ENCODE peak calls at places on chromosome 2, in eight cellular contexts. M is kidney tubule cell; V is activated effector memory CD4-positive, alpha-beta T cell treated with anti-CD3 and anti-CD28 coated beads, Interleukin-2, amount 50 U/mL, for 16 hours; A is naive thymus-derived CD8-positive, alpha-beta T cell; P is COR-L47; D is GM12892; S is ovary; E is germinal center. Z is an unnamed sample.

GRCh38 chr2:15634846-15635490 is 43.3 kb downstream of the DDX1 start:
- DNase-seq in V (no peak), M (no peak), E (no peak), A (no peak), S (no peak), P (no peak), D (no peak), Z (no peak)

GRCh38 chr2:241635756-241636155 is 1.2 kb downstream of the THAP4 start:
- DNase-seq in E (no peak), A (no peak), D (no peak), S (no peak), V (no peak), M (no peak), P (no peak), Z (no peak)

GRCh38 chr2:219178377-219179175 is 501 bp downstream of the RETREG2 start:
- DNase-seq in E (peak), P (no peak), A (peak), S (peak), M (no peak), D (no peak), V (peak), Z (peak)

GRCh38 chr2:122433123-122433754 is 677.8 kb downstream of the TSN start:
- DNase-seq in V (no peak), P (no peak), A (no peak), D (no peak), S (no peak), M (peak), E (no peak), Z (no peak)

GRCh38 chr2:95352291-95353054 is 50.0 kb upstream of the FAHD2A start:
- DNase-seq in P (no peak), V (peak), E (no peak), A (peak), M (no peak), D (no peak), S (peak), Z (no peak)

GRCh38 chr2:241879326-241879725 is 9.8 kb downstream of the RTP5 start:
- DNase-seq in A (no peak), S (no peak), P (no peak), D (no peak), M (no peak), V (no peak), E (no peak), Z (no peak)

GRCh38 chr2:161994766-161995165 is 79.2 kb downstream of the DPP4 start:
- DNase-seq in S (no peak), V (no peak), E (no peak), A (no peak), D (no peak), M (no peak), P (no peak), Z (no peak)

GRCh38 chr2:6648656-6649247 is 217.0 kb downstream of the CMPK2 start:
- DNase-seq in S (no peak), V (no peak), M (no peak), P (no peak), A (no peak), E (no peak), D (no peak), Z (no peak)

GRCh38 chr2:134181219-134181618 is 72.7 kb upstream of the MGAT5 start:
- DNase-seq in A (peak), S (no peak), V (peak), D (peak), M (no peak), E (no peak), P (peak), Z (no peak)

GRCh38 chr2:121038831-121039230 is 246.2 kb downstream of the TFCP2L1 start:
- DNase-seq in M (peak), E (no peak), D (no peak), S (no peak), A (no peak), V (no peak), P (peak), Z (no peak)

GRCh38 chr2:53018830-53019425 is 748.7 kb upstream of the CHAC2 start:
- DNase-seq in S (no peak), A (no peak), V (no peak), P (peak), D (no peak), E (no peak), M (peak), Z (no peak)

GRCh38 chr2:113281920-113282746 is 3.4 kb upstream of the PAX8 start:
- DNase-seq in S (no peak), V (no peak), M (peak), A (no peak), D (no peak), P (no peak), E (no peak), Z (no peak)

GRCh38 chr2:63060079-63060482 is 9.5 kb downstream of the OTX1 start:
- DNase-seq in P (no peak), D (no peak), E (no peak), M (no peak), A (no peak), V (no peak), S (no peak), Z (peak)

GRCh38 chr2:121710470-121711170 is 26.1 kb downstream of the NIFK start:
- DNase-seq in A (no peak), E (no peak), M (peak), P (no peak), S (no peak), V (peak), D (no peak), Z (no peak)

GRCh38 chr2:181430406-181431199 is 26.6 kb upstream of the ITGA4 start:
- DNase-seq in M (peak), S (no peak), E (peak), A (no peak), V (no peak), P (no peak), D (no peak), Z (no peak)

GRCh38 chr2:181805228-181806038 is 86.1 kb upstream of the ITPRID2 start:
- DNase-seq in V (no peak), A (no peak), D (no peak), P (no peak), M (no peak), E (no peak), S (no peak), Z (no peak)

GRCh38 chr2:122079844-122080243 is 324.4 kb downstream of the TSN start:
- DNase-seq in S (no peak), A (no peak), P (no peak), D (no peak), V (no peak), M (no peak), E (no peak), Z (no peak)

GRCh38 chr2:73235315-73236028 is 1.4 kb downstream of the CCT7 start:
- DNase-seq in M (no peak), S (no peak), V (peak), P (no peak), D (no peak), A (no peak), E (no peak), Z (no peak)

GRCh38 chr2:102250278-102250821 is 61.0 kb upstream of the IL1RL1 start:
- DNase-seq in M (no peak), V (no peak), D (no peak), S (no peak), A (no peak), E (no peak), P (no peak), Z (no peak)

GRCh38 chr2:6665093-6665721 is 200.5 kb downstream of the CMPK2 start:
- DNase-seq in S (no peak), D (no peak), A (no peak), E (no peak), M (no peak), V (no peak), P (no peak), Z (no peak)

GRCh38 chr2:16031848-16032159 is 91.5 kb downstream of the MYCN start:
- DNase-seq in V (no peak), S (no peak), P (peak), A (no peak), D (no peak), E (no peak), M (no peak), Z (no peak)

GRCh38 chr2:235911633-235912032 is 256.6 kb downstream of the GBX2 start:
- DNase-seq in P (no peak), A (no peak), E (no peak), D (no peak), V (no peak), S (no peak), M (no peak), Z (no peak)

GRCh38 chr2:219495531-219496122 is 3.1 kb upstream of the GMPPA start:
- DNase-seq in D (peak), S (peak), A (peak), M (peak), V (peak), E (peak), P (peak), Z (peak)